ENCODE peak calls at places on chromosome 22, in five cellular contexts. One of them, this sample, is unnamed.

GRCh38 chr22:17974703-17975372 is 49.5 kb downstream of the MICAL3 start:
- DNase-seq in PC-3: no peak
- DNase-seq in HCT116: no peak
- DNase-seq in lower leg skin: no peak
- DNase-seq in SK-N-SH: no peak
- DNase-seq in this sample: no peak

GRCh38 chr22:27378343-27378800 is 423.2 kb downstream of the MN1 start:
- DNase-seq in SK-N-SH: no peak
- DNase-seq in lower leg skin: no peak
- DNase-seq in HCT116: no peak
- DNase-seq in PC-3: no peak
- DNase-seq in this sample: no peak

GRCh38 chr22:38144025-38144405 is 33.5 kb upstream of the BAIAP2L2 start:
- DNase-seq in lower leg skin: no peak
- DNase-seq in PC-3: peak
- DNase-seq in HCT116: peak
- DNase-seq in SK-N-SH: peak
- DNase-seq in this sample: peak

GRCh38 chr22:50530280-50530856 is 556 bp upstream of the TYMP start:
- DNase-seq in PC-3: peak
- DNase-seq in HCT116: peak
- DNase-seq in SK-N-SH: no peak
- DNase-seq in lower leg skin: peak
- DNase-seq in this sample: peak

GRCh38 chr22:17430298-17430900 is 61.1 kb downstream of the CECR2 start:
- DNase-seq in PC-3: no peak
- DNase-seq in SK-N-SH: no peak
- DNase-seq in lower leg skin: no peak
- DNase-seq in HCT116: no peak
- DNase-seq in this sample: no peak

GRCh38 chr22:17116931-17117330 is 4.2 kb downstream of the TMEM121B start:
- DNase-seq in HCT116: no peak
- DNase-seq in lower leg skin: no peak
- DNase-seq in SK-N-SH: no peak
- DNase-seq in PC-3: no peak
- DNase-seq in this sample: no peak

GRCh38 chr22:40258463-40259046 is 80.8 kb downstream of the TNRC6B start:
- DNase-seq in HCT116: peak
- DNase-seq in SK-N-SH: no peak
- DNase-seq in PC-3: peak
- DNase-seq in lower leg skin: no peak
- DNase-seq in this sample: no peak

GRCh38 chr22:31637375-31637937 is 24.6 kb downstream of the PISD start:
- DNase-seq in PC-3: no peak
- DNase-seq in lower leg skin: no peak
- DNase-seq in SK-N-SH: no peak
- DNase-seq in HCT116: no peak
- DNase-seq in this sample: no peak

GRCh38 chr22:21641795-21642583 is at the start of gene SDF2L1:
- DNase-seq in PC-3: peak
- DNase-seq in SK-N-SH: peak
- DNase-seq in HCT116: peak
- DNase-seq in lower leg skin: peak
- DNase-seq in this sample: peak

GRCh38 chr22:42116848-42117424 is 13.7 kb downstream of the CYP2D6 start:
- DNase-seq in lower leg skin: peak
- DNase-seq in HCT116: no peak
- DNase-seq in SK-N-SH: no peak
- DNase-seq in PC-3: no peak
- DNase-seq in this sample: no peak

GRCh38 chr22:42376721-42377177 is 55.5 kb downstream of the NFAM1 start:
- DNase-seq in lower leg skin: peak
- DNase-seq in SK-N-SH: peak
- DNase-seq in PC-3: no peak
- DNase-seq in HCT116: no peak
- DNase-seq in this sample: no peak

GRCh38 chr22:41417622-41418390 is 28.8 kb downstream of the TOB2 start:
- DNase-seq in HCT116: no peak
- DNase-seq in PC-3: no peak
- DNase-seq in SK-N-SH: no peak
- DNase-seq in lower leg skin: peak
- DNase-seq in this sample: peak

GRCh38 chr22:30894371-30894740 is 74.2 kb downstream of the MORC2 start:
- DNase-seq in PC-3: no peak
- DNase-seq in SK-N-SH: no peak
- DNase-seq in lower leg skin: peak
- DNase-seq in HCT116: no peak
- DNase-seq in this sample: no peak

GRCh38 chr22:31248138-31248745 is 36.1 kb downstream of the LIMK2 start:
- DNase-seq in PC-3: peak
- DNase-seq in lower leg skin: peak
- DNase-seq in SK-N-SH: peak
- DNase-seq in HCT116: no peak
- DNase-seq in this sample: peak

GRCh38 chr22:45612940-45613339 is 58.7 kb upstream of the ATXN10 start:
- DNase-seq in SK-N-SH: no peak
- DNase-seq in lower leg skin: no peak
- DNase-seq in HCT116: no peak
- DNase-seq in PC-3: no peak
- DNase-seq in this sample: no peak

GRCh38 chr22:37662039-37662438 is 3.5 kb downstream of the PDXP start:
- DNase-seq in SK-N-SH: no peak
- DNase-seq in HCT116: no peak
- DNase-seq in PC-3: no peak
- DNase-seq in lower leg skin: no peak
- DNase-seq in this sample: no peak

GRCh38 chr22:33589297-33589696 is 331.0 kb downstream of the LARGE1 start:
- DNase-seq in lower leg skin: no peak
- DNase-seq in PC-3: no peak
- DNase-seq in SK-N-SH: no peak
- DNase-seq in HCT116: no peak
- DNase-seq in this sample: no peak

GRCh38 chr22:36768141-36768540 is 7.8 kb downstream of the IFT27 start:
- DNase-seq in lower leg skin: peak
- DNase-seq in HCT116: no peak
- DNase-seq in PC-3: no peak
- DNase-seq in SK-N-SH: no peak
- DNase-seq in this sample: peak

GRCh38 chr22:32037236-32037635 is 5.8 kb upstream of the SLC5A1 start:
- DNase-seq in HCT116: no peak
- DNase-seq in SK-N-SH: no peak
- DNase-seq in PC-3: no peak
- DNase-seq in lower leg skin: no peak
- DNase-seq in this sample: no peak

GRCh38 chr22:37892566-37893338 is 13.3 kb upstream of the MICALL1 start:
- DNase-seq in lower leg skin: no peak
- DNase-seq in HCT116: no peak
- DNase-seq in PC-3: no peak
- DNase-seq in SK-N-SH: no peak
- DNase-seq in this sample: no peak

GRCh38 chr22:36405671-36406070 is 17.9 kb upstream of the MYH9 start:
- DNase-seq in lower leg skin: no peak
- DNase-seq in PC-3: peak
- DNase-seq in HCT116: no peak
- DNase-seq in SK-N-SH: no peak
- DNase-seq in this sample: no peak

GRCh38 chr22:36329217-36330078 is 58.3 kb downstream of the MYH9 start:
- DNase-seq in SK-N-SH: peak
- DNase-seq in PC-3: peak
- DNase-seq in lower leg skin: peak
- DNase-seq in HCT116: peak
- DNase-seq in this sample: peak

GRCh38 chr22:45881524-45881875 is 95.5 kb downstream of the WNT7B start:
- DNase-seq in lower leg skin: no peak
- DNase-seq in PC-3: no peak
- DNase-seq in SK-N-SH: no peak
- DNase-seq in HCT116: no peak
- DNase-seq in this sample: no peak

GRCh38 chr22:26656896-26657851 is at the start of gene MIAT:
- DNase-seq in SK-N-SH: peak
- DNase-seq in lower leg skin: peak
- DNase-seq in HCT116: no peak
- DNase-seq in PC-3: no peak
- DNase-seq in this sample: no peak

GRCh38 chr22:17655289-17655688 is 16.7 kb downstream of the BCL2L13 start:
- DNase-seq in HCT116: no peak
- DNase-seq in PC-3: no peak
- DNase-seq in lower leg skin: peak
- DNase-seq in SK-N-SH: no peak
- DNase-seq in this sample: no peak

GRCh38 chr22:28909375-28909774 is 26.0 kb downstream of the ZNRF3 start:
- DNase-seq in HCT116: no peak
- DNase-seq in lower leg skin: peak
- DNase-seq in PC-3: no peak
- DNase-seq in SK-N-SH: no peak
- DNase-seq in this sample: no peak

GRCh38 chr22:31286360-31287255 is 5.7 kb downstream of the PIK3IP1 start:
- DNase-seq in PC-3: no peak
- DNase-seq in HCT116: no peak
- DNase-seq in SK-N-SH: no peak
- DNase-seq in lower leg skin: peak
- DNase-seq in this sample: no peak

GRCh38 chr22:42360348-42360747 is 71.9 kb downstream of the NFAM1 start:
- DNase-seq in SK-N-SH: no peak
- DNase-seq in HCT116: no peak
- DNase-seq in lower leg skin: no peak
- DNase-seq in PC-3: no peak
- DNase-seq in this sample: no peak

GRCh38 chr22:28605362-28605761 is 74.3 kb downstream of the TTC28 start:
- DNase-seq in HCT116: no peak
- DNase-seq in PC-3: no peak
- DNase-seq in lower leg skin: no peak
- DNase-seq in SK-N-SH: no peak
- DNase-seq in this sample: no peak

DNA sequence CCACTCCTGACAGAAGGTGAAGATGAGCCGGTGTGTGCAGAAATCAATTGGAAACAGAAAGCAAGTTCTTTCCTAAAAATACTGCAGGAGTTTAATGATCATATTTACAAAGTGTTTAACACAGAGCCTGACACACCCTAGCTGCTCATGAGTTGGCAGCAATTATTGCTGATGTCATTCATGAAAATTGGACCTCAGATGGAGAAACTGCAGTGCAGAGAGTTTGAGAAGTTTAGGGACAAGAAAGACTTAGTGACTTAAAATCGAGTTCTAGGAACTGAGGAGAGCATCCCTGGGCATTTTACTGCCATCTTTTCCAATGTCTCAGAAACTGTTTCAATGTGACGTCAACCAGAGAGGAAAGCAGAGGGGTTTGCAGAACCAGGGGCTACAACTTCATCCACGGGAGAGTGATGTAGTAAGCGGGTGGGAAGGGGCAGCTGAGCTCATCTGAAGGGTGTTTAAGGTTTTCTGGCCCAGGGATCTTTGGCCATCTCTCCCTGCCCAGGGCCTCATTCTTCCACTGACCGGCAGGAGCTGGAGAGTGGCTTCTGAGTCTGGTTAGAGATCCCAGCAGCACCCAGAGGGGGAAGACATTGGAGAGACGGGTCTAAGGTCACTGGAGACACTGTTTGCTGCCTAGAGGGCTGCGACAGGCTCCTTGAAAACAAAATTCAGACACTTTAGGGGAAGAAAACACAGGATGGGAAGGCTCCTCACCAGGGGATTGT is 21.1 kb upstream of the IGLL5 start:
- DNase-seq in HCT116: no peak
- DNase-seq in PC-3: peak
- DNase-seq in SK-N-SH: no peak
- DNase-seq in lower leg skin: no peak
- DNase-seq in this sample: no peak
- H3K4me3 ChIP-seq in HCT116: no peak
- H3K4me3 ChIP-seq in PC-3: no peak
- H3K4me3 ChIP-seq in SK-N-SH: no peak
- H3K4me3 ChIP-seq in lower leg skin: no peak
- H3K4me3 ChIP-seq in this sample: no peak

DNA sequence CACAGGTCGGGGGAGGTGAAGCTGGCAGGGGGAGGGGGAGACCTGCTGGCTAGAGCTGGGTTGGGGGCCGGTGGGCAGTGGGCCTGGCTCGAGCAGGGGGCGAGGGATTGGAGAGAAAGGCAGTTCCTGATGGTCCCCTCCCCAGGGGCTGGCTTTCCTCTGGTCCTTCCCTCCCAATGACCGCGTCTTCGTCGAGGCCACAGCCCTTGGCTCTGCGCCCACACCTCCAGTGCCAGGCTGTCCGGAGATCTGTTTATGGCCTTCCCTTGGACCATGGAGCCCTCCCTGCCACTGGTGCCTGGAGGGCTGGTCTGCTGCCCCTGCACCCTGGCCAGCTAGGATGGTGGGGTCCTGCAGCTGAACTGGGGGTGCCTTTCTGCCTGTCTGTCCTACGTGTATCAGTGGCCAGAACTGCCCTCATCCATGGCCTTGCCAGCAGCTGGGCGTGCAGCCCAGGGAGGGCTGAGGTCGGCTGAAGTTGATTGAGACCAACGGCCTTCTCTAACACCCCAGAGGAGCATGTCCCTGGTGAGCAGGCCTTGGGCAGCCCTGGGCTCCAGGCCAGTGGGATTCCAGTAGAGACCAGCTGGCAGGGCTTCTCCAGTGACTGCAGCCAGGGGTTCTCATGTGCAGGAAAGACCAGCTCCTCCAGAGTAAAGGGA is 12.3 kb downstream of the TANGO2 start:
- DNase-seq in lower leg skin: no peak
- DNase-seq in HCT116: no peak
- DNase-seq in SK-N-SH: peak
- DNase-seq in PC-3: no peak
- DNase-seq in this sample: no peak
- TF ChIP-seq CTCF in lower leg skin: no peak
- TF ChIP-seq CTCF in HCT116: no peak
- TF ChIP-seq CTCF in SK-N-SH: no peak
- TF ChIP-seq CTCF in PC-3: no peak
- TF ChIP-seq CTCF in this sample: no peak

GRCh38 chr22:44360686-44361381 is 48.1 kb upstream of the SHISAL1 start:
- DNase-seq in SK-N-SH: no peak
- DNase-seq in HCT116: no peak
- DNase-seq in lower leg skin: peak
- DNase-seq in PC-3: peak
- DNase-seq in this sample: peak
- H3K4me3 ChIP-seq in SK-N-SH: no peak
- H3K4me3 ChIP-seq in HCT116: no peak
- H3K4me3 ChIP-seq in lower leg skin: no peak
- H3K4me3 ChIP-seq in PC-3: peak
- H3K4me3 ChIP-seq in this sample: peak

GRCh38 chr22:48405741-48406140 is 1421.9 kb downstream of the BRD1 start:
- DNase-seq in PC-3: no peak
- DNase-seq in lower leg skin: peak
- DNase-seq in HCT116: no peak
- DNase-seq in SK-N-SH: no peak
- DNase-seq in this sample: no peak
- TF ChIP-seq CTCF in PC-3: no peak
- TF ChIP-seq CTCF in lower leg skin: no peak
- TF ChIP-seq CTCF in HCT116: no peak
- TF ChIP-seq CTCF in SK-N-SH: no peak
- TF ChIP-seq CTCF in this sample: no peak

This sample was measured in coronary artery.